ENCODE peak calls at places on chromosomes 2 and 18, in nine cellular contexts. I, D, O, Y, U, K, X, W and B are unnamed samples.

GRCh38 chr2:177165731-177166711 is 46.6 kb upstream of the HNRNPA3 start:
- DNase-seq in I (peak; percentile 18), D (no peak), O (peak; percentile 70), Y (no peak), U (no peak), K (no peak), X (peak; percentile 82), W (peak; percentile 88), B (peak; percentile 37)

GRCh38 chr2:72159611-72160010 is 11.9 kb upstream of the CYP26B1 start:
- DNase-seq in I (no peak), D (no peak), O (no peak), Y (no peak), U (no peak), K (no peak), X (no peak), W (no peak), B (no peak)

GRCh38 chr18:49018961-49019445 is 68.2 kb upstream of the SMAD7 start:
- DNase-seq in I (no peak), D (no peak), O (no peak), Y (no peak), U (no peak), K (no peak), X (no peak), W (no peak), B (no peak)

GRCh38 chr2:236977199-236977883 is 108.3 kb upstream of the COPS8 start:
- DNase-seq in I (no peak), D (no peak), O (no peak), Y (no peak), U (no peak), K (no peak), X (no peak), W (peak; percentile 55), B (no peak)

GRCh38 chr18:78822886-78823285 is 156.7 kb upstream of the SALL3 start:
- DNase-seq in I (no peak), D (no peak), O (no peak), Y (no peak), U (no peak), K (no peak), X (no peak), W (no peak), B (no peak)

GRCh38 chr18:7740815-7741214 is 173.7 kb downstream of the PTPRM start:
- DNase-seq in I (no peak), D (no peak), O (no peak), Y (peak; percentile 11), U (no peak), K (no peak), X (no peak), W (peak; percentile 31), B (no peak)

GRCh38 chr2:226797289-226797988 is 2.2 kb downstream of the IRS1 start:
- DNase-seq in I (peak; percentile 77), D (no peak), O (no peak), Y (peak; percentile 64), U (no peak), K (peak; percentile 23), X (no peak), W (no peak), B (peak; percentile 19)

GRCh38 chr18:10234912-10235439 is 219.5 kb upstream of the APCDD1 start:
- DNase-seq in I (peak; percentile 62), D (no peak), O (no peak), Y (peak; percentile 80), U (no peak), K (no peak), X (no peak), W (peak; percentile 54), B (peak; percentile 30)

GRCh38 chr2:240426797-240427721 is 8.4 kb upstream of the GPC1 start:
- DNase-seq in I (no peak), D (no peak), O (no peak), Y (no peak), U (no peak), K (peak; percentile 18), X (peak; percentile 55), W (peak; percentile 49), B (peak; percentile 75)

GRCh38 chr18:55079481-55080350 is 120.5 kb upstream of the CCDC68 start:
- DNase-seq in I (no peak), D (no peak), O (no peak), Y (no peak), U (no peak), K (no peak), X (no peak), W (no peak), B (no peak)

GRCh38 chr2:43576983-43577892 is 18.6 kb downstream of the THADA start:
- DNase-seq in I (peak; percentile 77), D (no peak), O (peak; percentile 65), Y (peak; percentile 74), U (peak; percentile 41), K (no peak), X (peak; percentile 38), W (peak; percentile 88), B (peak; percentile 73)

GRCh38 chr2:46839045-46839444 is 76.6 kb downstream of the MCFD2 start:
- DNase-seq in I (no peak), D (no peak), O (no peak), Y (no peak), U (no peak), K (no peak), X (no peak), W (no peak), B (no peak)

GRCh38 chr2:23379220-23379695 is 5.7 kb upstream of the KLHL29 start:
- DNase-seq in I (no peak), D (no peak), O (peak; percentile 9), Y (no peak), U (no peak), K (no peak), X (no peak), W (no peak), B (no peak)

GRCh38 chr2:207149253-207150213 is 16.2 kb downstream of the KLF7 start:
- DNase-seq in I (no peak), D (no peak), O (no peak), Y (no peak), U (no peak), K (no peak), X (peak; percentile 53), W (peak; percentile 63), B (no peak)

GRCh38 chr2:145753966-145754365 is 1234.0 kb upstream of the ZEB2 start:
- DNase-seq in I (no peak), D (no peak), O (no peak), Y (no peak), U (no peak), K (no peak), X (peak; percentile 55), W (no peak), B (no peak)

GRCh38 chr2:143209570-143210445 is 80.6 kb downstream of the ARHGAP15 start:
- DNase-seq in I (no peak), D (no peak), O (no peak), Y (no peak), U (no peak), K (no peak), X (no peak), W (no peak), B (no peak)

GRCh38 chr2:37343537-37344434 is 644 bp upstream of the QPCT start:
- DNase-seq in I (peak; percentile 69), D (no peak), O (peak; percentile 47), Y (peak; percentile 56), U (peak; percentile 58), K (no peak), X (peak; percentile 64), W (peak; percentile 62), B (peak; percentile 51)

GRCh38 chr2:233663911-233664310 is 7.8 kb upstream of the UGT1A9 start:
- DNase-seq in I (no peak), D (no peak), O (no peak), Y (no peak), U (no peak), K (no peak), X (no peak), W (no peak), B (no peak)

GRCh38 chr18:56188521-56188920 is 449.9 kb downstream of the TXNL1 start:
- DNase-seq in I (no peak), D (no peak), O (no peak), Y (no peak), U (no peak), K (no peak), X (no peak), W (no peak), B (no peak)

GRCh38 chr2:190357596-190357995 is 14.2 kb downstream of the INPP1 start:
- DNase-seq in I (no peak), D (no peak), O (no peak), Y (no peak), U (no peak), K (no peak), X (no peak), W (no peak), B (no peak)

GRCh38 chr2:99809259-99809900 is 319.6 kb upstream of the REV1 start:
- DNase-seq in I (no peak), D (no peak), O (no peak), Y (no peak), U (no peak), K (no peak), X (no peak), W (no peak), B (no peak)

GRCh38 chr2:74850816-74851566 is 17.1 kb downstream of the HK2 start:
- DNase-seq in I (peak; percentile 20), D (no peak), O (no peak), Y (peak; percentile 6), U (no peak), K (no peak), X (no peak), W (peak; percentile 44), B (peak; percentile 55)

GRCh38 chr2:131588152-131588873 is 60.6 kb downstream of the CCDC74A start:
- DNase-seq in I (no peak), D (no peak), O (peak; percentile 74), Y (no peak), U (no peak), K (no peak), X (no peak), W (no peak), B (no peak)

GRCh38 chr2:3406501-3406900 is 27.0 kb downstream of the TRAPPC12 start:
- DNase-seq in I (no peak), D (no peak), O (no peak), Y (no peak), U (no peak), K (no peak), X (no peak), W (peak; percentile 33), B (no peak)

GRCh38 chr2:124323321-124323720 is 298.2 kb downstream of the CNTNAP5 start:
- DNase-seq in I (no peak), D (no peak), O (no peak), Y (peak; percentile 23), U (no peak), K (no peak), X (no peak), W (peak; percentile 1), B (peak; percentile 56)

GRCh38 chr2:107187870-107188269 is 301.9 kb upstream of the ST6GAL2 start:
- DNase-seq in I (no peak), D (no peak), O (no peak), Y (no peak), U (no peak), K (no peak), X (no peak), W (no peak), B (no peak)

GRCh38 chr2:102615620-102616436 is 3.5 kb upstream of the SLC9A2 start:
- DNase-seq in I (peak; percentile 75), D (peak; percentile 35), O (peak; percentile 53), Y (peak; percentile 85), U (peak; percentile 75), K (peak; percentile 34), X (peak; percentile 72), W (peak; percentile 63), B (peak; percentile 88)

GRCh38 chr2:183868707-183869106 is 729.6 kb upstream of the ZNF804A start:
- DNase-seq in I (no peak), D (no peak), O (no peak), Y (no peak), U (no peak), K (no peak), X (no peak), W (no peak), B (no peak)

GRCh38 chr2:36058953-36059352 is 296.6 kb upstream of the CRIM1 start:
- DNase-seq in I (no peak), D (no peak), O (peak; percentile 2), Y (no peak), U (no peak), K (no peak), X (no peak), W (no peak), B (no peak)

GRCh38 chr2:11867926-11868325 is 121.5 kb downstream of the LPIN1 start:
- DNase-seq in I (no peak), D (no peak), O (no peak), Y (no peak), U (peak; percentile 31), K (no peak), X (no peak), W (no peak), B (no peak)

GRCh38 chr2:64367868-64368267 is 86.1 kb upstream of the LGALSL start:
- DNase-seq in I (no peak), D (no peak), O (no peak), Y (no peak), U (no peak), K (no peak), X (no peak), W (no peak), B (no peak)